ENCODE peak calls at places on chromosomes 3 and 15, in nine cellular contexts. One of them, this sample, is unnamed. For H3K4me1, the result is how much of the 10 kb centered on the place peaks cover.

GRCh38 chr3:119310052-119310451 is 15.9 kb downstream of the ARHGAP31 start:
- DNase-seq in sigmoid colon: no peak
- DNase-seq in ovary: no peak
- DNase-seq in spleen: no peak
- DNase-seq in breast epithelium: peak
- DNase-seq in HCT116: no peak
- DNase-seq in Peyer's patch: no peak
- DNase-seq in HepG2: no peak
- DNase-seq in IMR-90: peak
- DNase-seq in this sample: no peak

GRCh38 chr15:52567886-52568568 is 803 bp downstream of the ARPP19 start:
- DNase-seq in sigmoid colon: no peak
- DNase-seq in ovary: peak
- DNase-seq in spleen: peak
- DNase-seq in breast epithelium: peak
- DNase-seq in HCT116: peak
- DNase-seq in Peyer's patch: peak
- DNase-seq in HepG2: peak
- DNase-seq in IMR-90: peak
- DNase-seq in this sample: no peak

GRCh38 chr3:27281671-27282150 is 87.5 kb downstream of the NEK10 start:
- DNase-seq in sigmoid colon: no peak
- DNase-seq in ovary: no peak
- DNase-seq in spleen: no peak
- DNase-seq in breast epithelium: no peak
- DNase-seq in HCT116: no peak
- DNase-seq in Peyer's patch: no peak
- DNase-seq in HepG2: peak
- DNase-seq in IMR-90: no peak
- DNase-seq in this sample: no peak

GRCh38 chr3:186209810-186210752 is 101.2 kb upstream of the ETV5 start:
- DNase-seq in sigmoid colon: peak
- DNase-seq in ovary: peak
- DNase-seq in spleen: no peak
- DNase-seq in breast epithelium: peak
- DNase-seq in HCT116: no peak
- DNase-seq in Peyer's patch: peak
- DNase-seq in HepG2: peak
- DNase-seq in IMR-90: peak
- DNase-seq in this sample: peak

GRCh38 chr15:73368301-73369072 is at the start of gene HCN4:
- DNase-seq in sigmoid colon: no peak
- DNase-seq in ovary: no peak
- DNase-seq in spleen: no peak
- DNase-seq in breast epithelium: no peak
- DNase-seq in HCT116: no peak
- DNase-seq in Peyer's patch: no peak
- DNase-seq in HepG2: no peak
- DNase-seq in IMR-90: no peak
- DNase-seq in this sample: no peak

GRCh38 chr15:88450125-88450798 is 16.9 kb downstream of the MRPL46 start:
- DNase-seq in sigmoid colon: peak
- DNase-seq in ovary: no peak
- DNase-seq in spleen: peak
- DNase-seq in breast epithelium: no peak
- DNase-seq in HCT116: peak
- DNase-seq in Peyer's patch: peak
- DNase-seq in HepG2: peak
- DNase-seq in IMR-90: peak
- DNase-seq in this sample: peak

GRCh38 chr3:73550011-73550410 is 74.7 kb downstream of the PDZRN3 start:
- DNase-seq in sigmoid colon: no peak
- DNase-seq in ovary: no peak
- DNase-seq in spleen: no peak
- DNase-seq in breast epithelium: no peak
- DNase-seq in HCT116: no peak
- DNase-seq in Peyer's patch: no peak
- DNase-seq in HepG2: no peak
- DNase-seq in IMR-90: no peak
- DNase-seq in this sample: no peak

GRCh38 chr3:35761311-35761710 is 122.0 kb downstream of the ARPP21 start:
- DNase-seq in sigmoid colon: no peak
- DNase-seq in ovary: no peak
- DNase-seq in spleen: no peak
- DNase-seq in breast epithelium: no peak
- DNase-seq in HCT116: no peak
- DNase-seq in Peyer's patch: no peak
- DNase-seq in HepG2: no peak
- DNase-seq in IMR-90: no peak
- DNase-seq in this sample: no peak

GRCh38 chr3:122858373-122858772 is 63.5 kb downstream of the SLC49A4 start:
- DNase-seq in sigmoid colon: no peak
- DNase-seq in ovary: no peak
- DNase-seq in spleen: no peak
- DNase-seq in breast epithelium: no peak
- DNase-seq in HCT116: peak
- DNase-seq in Peyer's patch: no peak
- DNase-seq in HepG2: peak
- DNase-seq in IMR-90: peak
- DNase-seq in this sample: no peak

GRCh38 chr15:80846416-80846815 is 67.2 kb downstream of the CEMIP start:
- DNase-seq in sigmoid colon: no peak
- DNase-seq in ovary: no peak
- DNase-seq in spleen: no peak
- DNase-seq in breast epithelium: no peak
- DNase-seq in HCT116: no peak
- DNase-seq in Peyer's patch: no peak
- DNase-seq in HepG2: peak
- DNase-seq in IMR-90: peak
- DNase-seq in this sample: no peak

DNA sequence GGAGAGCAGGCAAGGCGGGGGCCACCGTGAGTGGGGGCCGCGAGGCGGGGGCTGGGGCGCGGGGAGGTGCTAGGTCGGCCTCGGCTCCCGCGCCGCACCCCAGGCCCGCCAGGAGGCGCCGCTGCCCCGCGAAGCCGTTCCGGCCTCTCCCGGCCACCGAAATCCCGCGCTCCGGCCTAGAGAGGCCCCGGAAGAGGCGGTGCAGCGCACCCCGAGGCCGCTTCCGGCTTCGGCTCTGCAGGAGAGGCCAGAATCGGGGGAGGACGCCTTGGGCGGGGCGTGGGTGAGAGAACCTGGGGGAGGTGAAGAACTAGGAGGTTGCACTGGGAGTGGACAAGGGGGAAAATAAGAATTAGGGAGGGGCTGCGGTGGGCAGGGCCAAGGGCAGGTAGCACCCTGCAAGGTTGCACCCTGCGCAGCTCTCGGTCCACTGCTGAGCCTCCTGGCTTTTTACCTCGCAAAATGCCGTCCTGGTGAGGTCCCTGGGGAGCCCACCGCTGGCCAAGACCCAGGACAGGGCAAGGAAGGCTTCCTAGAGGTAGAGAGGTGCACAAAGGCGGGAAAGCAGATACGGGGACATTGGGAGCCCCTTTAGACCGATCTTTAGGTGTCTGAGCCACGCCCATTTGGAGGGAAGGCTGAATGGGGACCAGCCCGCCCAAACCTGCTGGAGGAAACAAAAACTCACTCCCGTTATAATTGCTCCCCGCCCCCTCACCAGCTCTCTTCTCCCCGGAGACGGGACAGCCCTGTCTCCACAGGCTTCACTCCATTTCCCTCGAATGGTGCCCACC is 8.4 kb upstream of the GNAI2 start:
- DNase-seq in sigmoid colon: peak
- DNase-seq in ovary: peak
- DNase-seq in spleen: peak
- DNase-seq in breast epithelium: peak
- DNase-seq in HCT116: peak
- DNase-seq in Peyer's patch: peak
- DNase-seq in HepG2: peak
- DNase-seq in IMR-90: peak
- DNase-seq in this sample: peak
- TF ChIP-seq POLR2A in sigmoid colon: peak
- TF ChIP-seq POLR2A in ovary: no peak
- TF ChIP-seq POLR2A in spleen: peak
- TF ChIP-seq POLR2A in breast epithelium: no peak
- TF ChIP-seq POLR2A in HCT116: peak
- TF ChIP-seq POLR2A in Peyer's patch: peak
- TF ChIP-seq POLR2A in HepG2: no peak
- TF ChIP-seq POLR2A in IMR-90: peak
- TF ChIP-seq POLR2A in this sample: peak

GRCh38 chr15:37788330-37788729 is 146.1 kb upstream of the TMCO5A start:
- DNase-seq in sigmoid colon: no peak
- DNase-seq in ovary: no peak
- DNase-seq in spleen: no peak
- DNase-seq in breast epithelium: no peak
- DNase-seq in HCT116: no peak
- DNase-seq in Peyer's patch: no peak
- DNase-seq in HepG2: no peak
- DNase-seq in IMR-90: no peak
- DNase-seq in this sample: no peak
- H3K4me3 ChIP-seq in sigmoid colon: no peak
- H3K4me3 ChIP-seq in ovary: no peak
- H3K4me3 ChIP-seq in spleen: no peak
- H3K4me3 ChIP-seq in breast epithelium: no peak
- H3K4me3 ChIP-seq in HCT116: no peak
- H3K4me3 ChIP-seq in Peyer's patch: no peak
- H3K4me3 ChIP-seq in HepG2: no peak
- H3K4me3 ChIP-seq in IMR-90: no peak
- H3K4me3 ChIP-seq in this sample: no peak

GRCh38 chr3:77025476-77025875 is 14.4 kb upstream of the ROBO2 start:
- DNase-seq in sigmoid colon: no peak
- DNase-seq in ovary: no peak
- DNase-seq in spleen: no peak
- DNase-seq in breast epithelium: no peak
- DNase-seq in HCT116: no peak
- DNase-seq in Peyer's patch: no peak
- DNase-seq in HepG2: no peak
- DNase-seq in IMR-90: no peak
- DNase-seq in this sample: no peak

GRCh38 chr3:77026904-77027634 is 12.8 kb upstream of the ROBO2 start:
- DNase-seq in sigmoid colon: no peak
- DNase-seq in ovary: no peak
- DNase-seq in spleen: no peak
- DNase-seq in breast epithelium: no peak
- DNase-seq in HCT116: no peak
- DNase-seq in Peyer's patch: no peak
- DNase-seq in HepG2: peak
- DNase-seq in IMR-90: no peak
- DNase-seq in this sample: no peak
- H3K4me1 ChIP-seq in sigmoid colon: under half
- H3K4me1 ChIP-seq in ovary: under half
- H3K4me1 ChIP-seq in spleen: under half
- H3K4me1 ChIP-seq in breast epithelium: under half
- H3K4me1 ChIP-seq in HCT116: under half
- H3K4me1 ChIP-seq in Peyer's patch: under half
- H3K4me1 ChIP-seq in HepG2: under half
- H3K4me1 ChIP-seq in IMR-90: under half
- H3K4me1 ChIP-seq in this sample: under half

DNA sequence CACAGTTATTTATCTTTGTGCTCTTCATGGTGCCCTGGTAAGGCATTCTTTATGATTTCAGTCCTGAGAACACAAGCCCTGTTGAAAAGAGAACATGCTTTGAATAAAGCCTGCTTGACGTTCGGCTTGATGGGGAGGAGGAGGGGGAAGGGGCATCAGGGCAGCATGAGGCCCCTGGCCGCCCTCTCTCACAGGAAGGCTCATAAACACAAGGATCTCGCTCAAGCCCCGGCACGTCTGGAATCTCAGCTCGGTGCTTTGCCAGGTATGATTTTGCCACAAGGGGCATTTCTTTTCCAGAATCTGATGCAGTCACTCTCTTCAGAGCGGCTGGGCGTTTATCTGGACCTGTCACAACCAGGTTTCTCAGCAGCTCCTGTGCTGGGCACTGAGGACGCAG is 129.4 kb downstream of the DNAJB8 start:
- DNase-seq in sigmoid colon: peak
- DNase-seq in ovary: no peak
- DNase-seq in spleen: peak
- DNase-seq in breast epithelium: peak
- DNase-seq in HCT116: no peak
- DNase-seq in Peyer's patch: peak
- DNase-seq in HepG2: no peak
- DNase-seq in IMR-90: no peak
- DNase-seq in this sample: no peak
- TF ChIP-seq POLR2A in sigmoid colon: no peak
- TF ChIP-seq POLR2A in ovary: no peak
- TF ChIP-seq POLR2A in spleen: no peak
- TF ChIP-seq POLR2A in breast epithelium: no peak
- TF ChIP-seq POLR2A in HCT116: no peak
- TF ChIP-seq POLR2A in Peyer's patch: no peak
- TF ChIP-seq POLR2A in HepG2: no peak
- TF ChIP-seq POLR2A in IMR-90: no peak
- TF ChIP-seq POLR2A in this sample: no peak

DNA sequence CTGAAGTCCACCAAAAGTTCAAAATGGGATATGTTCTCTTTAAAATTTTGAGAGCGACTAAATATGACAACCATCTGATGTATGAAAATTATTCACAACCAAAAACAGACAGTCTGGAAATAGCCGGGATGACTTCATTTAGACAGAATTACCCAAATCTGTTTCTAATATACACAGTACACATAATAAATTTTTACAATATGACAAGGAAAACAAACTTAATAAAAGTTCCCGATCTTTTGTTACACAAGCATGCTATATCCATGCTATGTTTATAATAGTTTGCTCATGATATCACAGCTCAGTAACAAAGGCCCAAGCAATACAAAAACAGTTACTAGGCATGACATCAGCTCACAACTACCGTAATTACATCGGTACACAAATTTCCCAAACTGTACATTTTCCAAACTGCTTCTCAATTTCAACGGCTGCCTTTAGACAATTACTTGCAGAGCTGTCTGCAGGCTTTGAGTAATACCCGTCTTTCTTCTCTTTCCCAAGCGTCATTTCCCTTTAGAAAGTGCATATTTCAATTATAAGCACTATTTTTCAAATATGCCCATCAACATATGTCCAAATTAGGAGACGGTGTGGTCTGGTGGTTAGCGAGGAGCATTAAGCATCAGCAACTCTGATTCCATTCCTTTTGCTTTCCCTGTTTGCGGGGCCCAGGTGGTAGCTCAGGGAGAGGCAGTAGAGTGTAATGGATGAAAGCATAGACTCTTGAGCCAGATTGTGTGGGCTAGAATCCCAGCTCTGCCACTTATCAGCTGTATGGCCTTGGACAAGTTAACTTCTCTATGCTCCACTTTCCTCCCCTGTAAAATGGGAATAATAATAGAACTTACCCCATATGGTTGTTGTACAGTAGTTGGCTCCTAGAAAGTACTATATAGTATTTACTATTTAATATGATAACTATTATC is 481.2 kb downstream of the FOXP1 start:
- DNase-seq in sigmoid colon: no peak
- DNase-seq in ovary: no peak
- DNase-seq in spleen: no peak
- DNase-seq in breast epithelium: no peak
- DNase-seq in HCT116: no peak
- DNase-seq in Peyer's patch: no peak
- DNase-seq in HepG2: no peak
- DNase-seq in IMR-90: peak
- DNase-seq in this sample: no peak
- H3K4me3 ChIP-seq in sigmoid colon: no peak
- H3K4me3 ChIP-seq in ovary: no peak
- H3K4me3 ChIP-seq in spleen: no peak
- H3K4me3 ChIP-seq in breast epithelium: no peak
- H3K4me3 ChIP-seq in HCT116: no peak
- H3K4me3 ChIP-seq in Peyer's patch: no peak
- H3K4me3 ChIP-seq in HepG2: no peak
- H3K4me3 ChIP-seq in IMR-90: no peak
- H3K4me3 ChIP-seq in this sample: no peak